ENCODE peak calls at places on chromosomes 11 and 22, in four cellular contexts. O is HepG2, U is GM12878, E is K562. P is an unnamed sample.

GRCh38 chr11:99371257-99371656 is 350.5 kb downstream of the CNTN5 start:
- DNase-seq in E (no peak), U (no peak), O (no peak), P (no peak)

GRCh38 chr11:72380132-72380503 is 54.2 kb downstream of the CLPB start:
- DNase-seq in U (no peak), E (no peak), O (no peak), P (no peak)

GRCh38 chr22:21823740-21824438 is 43.6 kb downstream of the MAPK1 start:
- DNase-seq in E (peak), O (no peak), U (no peak), P (no peak)

GRCh38 chr22:39144101-39144815 is 8.2 kb downstream of the CBX7 start:
- DNase-seq in U (peak), E (no peak), O (no peak), P (no peak)

GRCh38 chr11:122360875-122361274 is 244.9 kb upstream of the BLID start:
- DNase-seq in O (no peak), U (no peak), E (no peak), P (no peak)

GRCh38 chr11:73404048-73404447 is 27.8 kb downstream of the RELT start:
- DNase-seq in E (peak), U (no peak), O (peak), P (no peak)

GRCh38 chr11:98701541-98701940 is 319.2 kb upstream of the CNTN5 start:
- DNase-seq in O (no peak), E (no peak), U (no peak), P (no peak)

GRCh38 chr11:64074239-64074638 is 38.5 kb downstream of the FLRT1 start:
- DNase-seq in O (no peak), U (no peak), E (peak), P (no peak)

GRCh38 chr11:8650401-8650990 is 32.0 kb downstream of the TRIM66 start:
- DNase-seq in U (no peak), O (no peak), E (no peak), P (no peak)

GRCh38 chr11:8652140-8652539 is 30.3 kb downstream of the TRIM66 start:
- DNase-seq in U (no peak), E (no peak), O (no peak), P (no peak)

GRCh38 chr11:8656291-8656690 is 26.2 kb downstream of the TRIM66 start:
- DNase-seq in E (no peak), U (no peak), O (no peak), P (no peak)

GRCh38 chr11:8658210-8658968 is 24.1 kb downstream of the TRIM66 start:
- DNase-seq in E (no peak), O (no peak), U (no peak), P (no peak)

GRCh38 chr11:8654503-8654902 is 28.0 kb downstream of the TRIM66 start:
- DNase-seq in E (no peak), U (no peak), O (no peak), P (no peak)
- TF ChIP-seq HDAC2 in E (no peak), U (no peak), O (no peak), P (no peak)

GRCh38 chr22:32644252-32645100 is 157.0 kb upstream of the TIMP3 start:
- DNase-seq in E (no peak), O (peak), U (no peak), P (no peak)
- TF ChIP-seq ATF3 in E (no peak), O (peak), U (no peak), P (no peak)

DNA sequence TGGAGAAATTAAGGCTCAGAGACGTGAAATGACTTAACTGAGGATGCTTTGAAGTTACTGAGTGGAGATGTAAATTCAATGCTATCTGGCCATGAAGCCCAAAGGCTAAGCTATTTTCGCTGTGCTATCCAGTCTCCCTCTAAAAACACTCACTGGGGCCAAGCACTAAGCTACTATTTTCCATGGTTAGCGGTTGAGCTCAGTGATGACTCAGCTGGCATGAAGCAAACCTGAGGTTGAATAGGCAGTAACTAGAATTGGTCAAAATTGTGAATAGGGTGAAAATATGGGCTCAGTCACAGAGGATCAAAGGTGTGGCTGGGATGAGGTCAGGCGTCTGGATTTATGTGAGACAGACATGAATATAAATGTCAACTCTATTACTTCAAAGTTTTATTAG is 564.2 kb upstream of the KIRREL3 start:
- DNase-seq in U (no peak), E (no peak), O (no peak), P (no peak)
- TF ChIP-seq HDAC2 in U (no peak), E (no peak), O (no peak), P (no peak)

GRCh38 chr11:12606597-12606996 is 67.6 kb upstream of the TEAD1 start:
- DNase-seq in E (no peak), U (no peak), O (no peak), P (no peak)
- TF ChIP-seq ATF3 in E (no peak), U (no peak), O (no peak), P (no peak)

DNA sequence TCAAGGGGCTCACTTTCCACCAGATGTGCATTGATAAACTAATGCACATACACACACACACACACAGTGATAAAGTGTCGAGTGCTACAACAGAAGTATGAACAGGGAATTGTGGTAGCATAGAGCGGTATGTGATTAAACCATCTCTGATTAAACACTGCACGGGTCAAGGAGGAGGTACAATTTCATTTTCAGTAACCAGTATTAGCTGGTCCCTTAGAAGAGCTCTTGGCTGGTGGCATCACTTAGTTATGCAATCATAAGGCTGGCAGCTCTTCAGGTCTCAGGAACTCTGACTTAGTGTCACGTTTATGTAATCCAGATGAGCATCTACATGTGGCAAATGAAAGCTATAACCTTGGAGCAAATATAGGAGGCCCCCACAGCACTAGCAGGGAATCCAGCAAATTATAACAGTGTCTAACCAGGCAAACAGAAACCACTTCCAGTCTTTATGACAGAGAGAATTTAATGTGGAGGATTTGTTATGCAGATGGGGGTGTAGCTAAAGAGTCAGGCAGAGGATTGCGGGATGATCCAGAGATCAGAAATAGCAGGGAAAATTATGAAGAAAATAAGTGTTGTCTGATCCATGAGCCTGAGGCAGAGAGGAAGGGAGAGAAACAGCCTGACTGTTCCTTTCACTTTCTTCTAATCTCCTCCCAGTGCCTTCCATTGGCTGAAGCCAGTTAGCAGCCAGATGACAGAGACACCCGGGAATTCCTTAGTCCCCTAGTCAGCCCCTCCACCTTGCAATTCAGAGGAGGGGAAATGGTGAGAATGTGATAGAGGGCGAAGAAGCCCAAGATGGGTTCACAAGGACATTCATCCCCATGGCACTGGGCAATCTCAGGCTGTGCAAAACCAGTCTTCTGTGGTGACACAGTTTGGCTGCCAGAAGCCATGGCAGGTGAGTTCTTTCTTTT is 533.1 kb upstream of the TENM4 start:
- DNase-seq in O (no peak), U (no peak), E (no peak), P (no peak)
- TF ChIP-seq HDAC2 in O (no peak), U (no peak), E (no peak), P (no peak)